ENCODE peak calls at places on chromosomes 3 and 15, in four cellular contexts. One of them, this sample, is unnamed.

GRCh38 chr15:38189651-38190280 is 62.9 kb upstream of the SPRED1 start:
- DNase-seq in activated B cell treated with CpG ODN at 0.5 μM for 24 hours: no peak
- DNase-seq in A673: no peak
- DNase-seq in A549: no peak
- DNase-seq in this sample: no peak

GRCh38 chr3:146747928-146748327 is 142.8 kb upstream of the PLSCR5 start:
- DNase-seq in activated B cell treated with CpG ODN at 0.5 μM for 24 hours: no peak
- DNase-seq in A673: peak
- DNase-seq in A549: no peak
- DNase-seq in this sample: no peak

GRCh38 chr3:62875103-62876002 is at the start of gene CADPS:
- DNase-seq in activated B cell treated with CpG ODN at 0.5 μM for 24 hours: no peak
- DNase-seq in A673: no peak
- DNase-seq in A549: no peak
- DNase-seq in this sample: no peak

GRCh38 chr3:56928379-56929068 is 126.8 kb upstream of the ARHGEF3 start:
- DNase-seq in activated B cell treated with CpG ODN at 0.5 μM for 24 hours: no peak
- DNase-seq in A673: peak
- DNase-seq in A549: no peak
- DNase-seq in this sample: no peak

GRCh38 chr3:194540268-194540937 is 53.6 kb upstream of the ATP13A3 start:
- DNase-seq in activated B cell treated with CpG ODN at 0.5 μM for 24 hours: no peak
- DNase-seq in A673: no peak
- DNase-seq in A549: no peak
- DNase-seq in this sample: no peak

GRCh38 chr3:197022405-197023231 is 7.0 kb downstream of the MELTF start:
- DNase-seq in activated B cell treated with CpG ODN at 0.5 μM for 24 hours: peak
- DNase-seq in A673: no peak
- DNase-seq in A549: no peak
- DNase-seq in this sample: no peak

GRCh38 chr3:36444909-36445308 is 64.6 kb downstream of the STAC start:
- DNase-seq in activated B cell treated with CpG ODN at 0.5 μM for 24 hours: no peak
- DNase-seq in A673: no peak
- DNase-seq in A549: no peak
- DNase-seq in this sample: no peak

GRCh38 chr3:58585994-58586393 is 8.8 kb upstream of the FAM107A start:
- DNase-seq in activated B cell treated with CpG ODN at 0.5 μM for 24 hours: no peak
- DNase-seq in A673: no peak
- DNase-seq in A549: no peak
- DNase-seq in this sample: no peak

GRCh38 chr15:63374686-63375520 is 6.7 kb downstream of the CA12 start:
- DNase-seq in activated B cell treated with CpG ODN at 0.5 μM for 24 hours: no peak
- DNase-seq in A673: peak
- DNase-seq in A549: no peak
- DNase-seq in this sample: no peak

GRCh38 chr15:67161412-67161811 is 93.0 kb downstream of the AAGAB start:
- DNase-seq in activated B cell treated with CpG ODN at 0.5 μM for 24 hours: no peak
- DNase-seq in A673: no peak
- DNase-seq in A549: no peak
- DNase-seq in this sample: no peak

GRCh38 chr15:52295421-52295991 is at the start of gene MYO5C:
- DNase-seq in activated B cell treated with CpG ODN at 0.5 μM for 24 hours: no peak
- DNase-seq in A673: no peak
- DNase-seq in A549: peak
- DNase-seq in this sample: no peak

GRCh38 chr15:40103864-40104271 is 4.8 kb downstream of the BMF start:
- DNase-seq in activated B cell treated with CpG ODN at 0.5 μM for 24 hours: no peak
- DNase-seq in A673: no peak
- DNase-seq in A549: no peak
- DNase-seq in this sample: no peak

GRCh38 chr3:46705751-46706572 is 4.8 kb downstream of the TMIE start:
- DNase-seq in activated B cell treated with CpG ODN at 0.5 μM for 24 hours: peak
- DNase-seq in A673: peak
- DNase-seq in A549: no peak
- DNase-seq in this sample: no peak

GRCh38 chr3:102790742-102791141 is 355.9 kb downstream of the ZPLD1 start:
- DNase-seq in activated B cell treated with CpG ODN at 0.5 μM for 24 hours: no peak
- DNase-seq in A673: no peak
- DNase-seq in A549: no peak
- DNase-seq in this sample: no peak

GRCh38 chr3:178950676-178951075 is 120.9 kb downstream of the ZMAT3 start:
- DNase-seq in activated B cell treated with CpG ODN at 0.5 μM for 24 hours: no peak
- DNase-seq in A673: no peak
- DNase-seq in A549: no peak
- DNase-seq in this sample: no peak

This sample was measured in memory B cell.